ENCODE peak calls at places on chromosome 6, in seven cellular contexts. M is neuronal stem cell, Y is IMR-90, R is mesendoderm, Z is H9, X is H1, U is mesenchymal stem cell. W is an unnamed sample.

GRCh38 chr6:170578909-170579308 is 5.5 kb downstream of the PDCD2 start:
- DNase-seq in M (no peak), Y (no peak), R (no peak), Z (no peak), X (no peak), U (no peak), W (no peak)

GRCh38 chr6:40543776-40544175 is 43.4 kb downstream of the LRFN2 start:
- DNase-seq in M (no peak), Y (no peak), R (peak; percentile 15), Z (no peak), X (no peak), U (no peak), W (no peak)

GRCh38 chr6:82160255-82160990 is 87.1 kb downstream of the IBTK start:
- DNase-seq in M (no peak), Y (no peak), R (peak; percentile 75), Z (no peak), X (no peak), U (no peak), W (no peak)

GRCh38 chr6:44169154-44169553 is 10.5 kb downstream of the CAPN11 start:
- DNase-seq in M (no peak), Y (no peak), R (no peak), Z (no peak), X (no peak), U (no peak), W (no peak)

GRCh38 chr6:111997078-111997862 is 56.6 kb upstream of the CCN6 start:
- DNase-seq in M (peak; percentile 67), Y (peak; percentile 80), R (peak; percentile 87), Z (peak; percentile 90), X (peak; percentile 64), U (peak; percentile 70), W (peak; percentile 66)

GRCh38 chr6:119284861-119285521 is 64.6 kb downstream of the MAN1A1 start:
- DNase-seq in M (no peak), Y (no peak), R (peak; percentile 82), Z (peak; percentile 56), X (no peak), U (no peak), W (peak; percentile 15)

GRCh38 chr6:122484760-122485159 is 13.2 kb upstream of the SERINC1 start:
- DNase-seq in M (no peak), Y (no peak), R (no peak), Z (no peak), X (no peak), U (no peak), W (no peak)

GRCh38 chr6:113672691-113673149 is 184.4 kb upstream of the MARCKS start:
- DNase-seq in M (peak; percentile 8), Y (peak; percentile 37), R (peak; percentile 36), Z (no peak), X (no peak), U (peak; percentile 36), W (peak; percentile 66)

GRCh38 chr6:146859206-146859605 is 260.4 kb downstream of the ADGB start:
- DNase-seq in M (no peak), Y (no peak), R (no peak), Z (no peak), X (no peak), U (no peak), W (no peak)
- H4K8ac ChIP-seq in M (no peak overlapping the region), Y (no peak overlapping the region), R (no peak overlapping the region), Z (no peak overlapping the region), X (no peak overlapping the region), U (no peak overlapping the region), W (no peak overlapping the region)

GRCh38 chr6:159461266-159461665 is 231.8 kb downstream of the SOD2 start:
- DNase-seq in M (no peak), Y (no peak), R (peak; percentile 49), Z (no peak), X (no peak), U (no peak), W (peak; percentile 42)
- H3K27ac ChIP-seq in M (no peak overlapping the region), Y (no peak overlapping the region), R (no peak overlapping the region), Z (no peak overlapping the region), X (no peak overlapping the region), U (no peak overlapping the region), W (no peak overlapping the region)

GRCh38 chr6:42697268-42697655 is 25.1 kb downstream of the PRPH2 start:
- DNase-seq in M (no peak), Y (no peak), R (no peak), Z (no peak), X (no peak), U (no peak), W (no peak)
- H2AK5ac ChIP-seq in M (no peak overlapping the region), Y (no peak overlapping the region), R (no peak overlapping the region), Z (no peak overlapping the region), X (no peak overlapping the region), U (no peak overlapping the region), W (no peak overlapping the region)

DNA sequence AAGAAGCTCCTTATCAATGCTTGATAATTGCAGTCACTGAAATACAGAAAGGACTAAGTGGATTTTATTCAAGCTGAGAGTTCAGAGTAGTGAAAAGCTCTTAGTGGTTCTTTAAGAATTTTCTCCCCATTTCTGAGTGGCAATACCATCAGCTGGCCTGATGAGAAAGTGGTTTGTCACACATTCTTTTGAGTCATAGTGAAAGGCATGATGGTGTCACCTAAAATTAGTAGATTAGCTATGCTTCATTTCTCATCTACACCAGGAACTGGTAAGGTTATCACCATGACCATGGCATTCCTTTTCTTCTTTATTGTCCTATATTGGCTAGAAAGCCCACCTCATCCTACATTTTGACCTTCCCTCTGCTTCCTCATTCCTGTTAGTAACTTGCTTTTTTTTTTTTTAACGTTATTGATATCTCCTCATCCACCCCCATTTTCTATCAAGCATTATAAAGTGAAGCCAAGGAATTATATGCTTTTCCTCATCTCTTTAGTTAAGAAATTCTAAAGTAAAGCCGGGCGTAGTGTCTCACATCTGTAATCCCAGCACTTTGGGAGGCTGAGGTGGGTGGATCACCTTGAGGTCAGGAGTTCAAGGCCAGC is 67.4 kb upstream of the LOC128125822 start:
- DNase-seq in M (no peak), Y (no peak), R (no peak), Z (no peak), X (no peak), U (no peak), W (peak; percentile 87)
- H4K8ac ChIP-seq in M (no peak overlapping the region), Y (no peak overlapping the region), R (no peak overlapping the region), Z (no peak overlapping the region), X (no peak overlapping the region), U (no peak overlapping the region), W (no peak overlapping the region)

DNA sequence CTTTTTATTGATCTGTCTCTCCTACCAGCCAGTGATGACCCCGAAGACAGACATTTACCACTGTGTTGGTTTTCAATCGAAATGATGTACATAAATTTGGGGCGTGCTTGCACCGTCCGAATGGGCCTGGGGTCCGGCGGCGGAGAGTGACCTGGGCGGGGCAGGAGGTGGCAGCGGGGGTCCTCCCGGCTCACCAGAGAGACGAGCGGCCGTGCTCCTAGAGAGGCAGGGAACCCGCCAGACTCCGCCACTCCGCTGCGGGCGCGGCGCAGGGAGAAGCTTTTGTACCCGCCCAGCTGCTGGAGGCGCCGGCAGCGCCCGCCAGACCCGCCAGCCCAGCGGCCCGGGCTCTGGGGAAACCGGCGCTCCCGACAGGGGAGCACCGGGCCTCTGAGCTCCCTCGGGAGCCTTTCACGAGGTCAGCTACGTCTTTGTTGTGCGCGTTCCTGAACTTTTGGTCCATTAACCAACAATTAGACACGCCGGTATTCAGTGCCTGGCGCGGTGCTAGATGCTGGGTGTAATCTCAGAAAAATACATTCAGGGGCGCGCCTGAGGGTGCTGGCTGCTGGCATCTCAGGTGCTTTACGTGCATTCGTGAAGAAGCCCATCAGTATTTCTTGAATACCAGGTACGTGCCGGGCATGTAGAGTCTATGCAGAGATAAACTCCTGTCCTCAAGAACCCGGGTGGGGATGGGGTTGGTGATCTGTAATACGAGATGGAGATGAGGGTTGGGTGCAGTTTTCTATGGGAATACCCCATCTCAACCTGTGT is at the start of gene PGBD1:
- DNase-seq in M (peak; percentile 84), Y (peak; percentile 77), R (peak; percentile 87), Z (peak; percentile 88), X (peak; percentile 50), U (peak; percentile 76), W (peak; percentile 54)
- H3K27ac ChIP-seq in M (peak within 1 kb of the TSS; percentile 62), Y (peak within 1 kb of the TSS; percentile 61), R (no peak within 1 kb of the TSS), Z (no peak within 1 kb of the TSS), X (no peak within 1 kb of the TSS), U (no peak within 1 kb of the TSS), W (no peak within 1 kb of the TSS)

DNA sequence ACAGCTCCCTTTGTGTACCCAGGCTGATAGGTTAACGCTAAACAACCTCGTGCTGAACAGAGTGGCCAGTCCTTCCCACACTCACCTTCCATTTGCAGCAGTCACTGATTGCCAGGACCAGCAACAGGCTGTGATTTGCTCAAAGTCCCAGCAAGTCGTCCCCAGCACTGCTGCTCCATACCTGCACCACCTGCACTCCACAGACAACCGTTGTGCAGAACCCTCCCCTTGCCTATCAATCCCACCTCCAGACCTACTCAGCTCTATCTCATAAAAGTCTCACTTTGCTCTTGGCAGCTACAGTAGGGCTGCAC is 43.1 kb upstream of the SCML4 start:
- DNase-seq in M (no peak), Y (no peak), R (no peak), Z (peak; percentile 56), X (no peak), U (no peak), W (no peak)
- H2AK5ac ChIP-seq in M (peak overlapping the region; percentile 90), Y (no peak overlapping the region), R (no peak overlapping the region), Z (no peak overlapping the region), X (no peak overlapping the region), U (no peak overlapping the region), W (no peak overlapping the region)

DNA sequence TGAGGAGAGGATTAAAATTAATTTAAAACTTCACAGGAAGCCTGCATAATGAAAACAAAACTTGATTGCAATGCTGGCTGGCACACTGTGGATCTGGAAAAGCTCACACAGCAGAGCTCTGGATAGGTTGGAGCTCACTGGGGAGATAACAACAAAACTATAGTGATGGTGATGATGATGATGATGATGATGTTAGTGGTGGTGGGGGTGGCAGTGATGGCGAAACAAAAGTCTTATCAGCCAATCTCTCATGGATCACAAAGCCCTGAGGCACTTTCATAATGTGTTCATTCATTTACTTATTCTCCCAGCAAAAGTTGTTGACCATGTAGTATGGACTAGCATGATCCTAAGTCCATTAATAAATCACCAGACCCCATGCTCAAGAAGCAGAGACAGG is 152.0 kb downstream of the MBOAT1 start:
- DNase-seq in M (no peak), Y (no peak), R (no peak), Z (no peak), X (no peak), U (no peak), W (no peak)
- H4K8ac ChIP-seq in M (no peak overlapping the region), Y (no peak overlapping the region), R (no peak overlapping the region), Z (no peak overlapping the region), X (no peak overlapping the region), U (no peak overlapping the region), W (no peak overlapping the region)

GRCh38 chr6:39225946-39226437 is 3.3 kb downstream of the KCNK5 start:
- DNase-seq in M (no peak), Y (no peak), R (no peak), Z (no peak), X (no peak), U (no peak), W (no peak)

GRCh38 chr6:39224523-39225182 is 4.6 kb downstream of the KCNK5 start:
- DNase-seq in M (no peak), Y (no peak), R (no peak), Z (no peak), X (no peak), U (no peak), W (no peak)

GRCh38 chr6:39225543-39225942 is 3.7 kb downstream of the KCNK5 start:
- DNase-seq in M (no peak), Y (no peak), R (peak; percentile 77), Z (peak; percentile 71), X (no peak), U (no peak), W (no peak)

GRCh38 chr6:39223535-39223934 is 5.7 kb downstream of the KCNK5 start:
- DNase-seq in M (no peak), Y (no peak), R (no peak), Z (peak; percentile 12), X (no peak), U (no peak), W (no peak)

GRCh38 chr6:39224058-39224457 is 5.2 kb downstream of the KCNK5 start:
- DNase-seq in M (no peak), Y (no peak), R (no peak), Z (no peak), X (no peak), U (no peak), W (no peak)
- H3K27ac ChIP-seq in M (no peak overlapping the region), Y (no peak overlapping the region), R (no peak overlapping the region), Z (no peak overlapping the region), X (no peak overlapping the region), U (no peak overlapping the region), W (no peak overlapping the region)

W was measured in trophoblast cell.